ENCODE peak calls at places on chromosomes 7 and 10, in nine cellular contexts. B is endothelial cell, J is sigmoid colon, N is upper lobe of right lung, I is cardiac muscle cell, R is RWPE1, T is nephron progenitor cell, M is brain microvascular endothelial cell, E is astrocyte of the spinal cord. U is an unnamed sample.

GRCh38 chr7:79570904-79571303 is 117.4 kb upstream of the MAGI2 start:
- DNase-seq in B (no peak), J (no peak), N (no peak), I (no peak), R (no peak), T (no peak), M (no peak), E (no peak), U (no peak)

GRCh38 chr7:106774768-106775551 is 90.1 kb upstream of the PIK3CG start:
- DNase-seq in B (no peak), J (no peak), N (no peak), I (peak), R (no peak), T (no peak), M (peak), E (peak), U (no peak)

GRCh38 chr7:106367018-106367420 is 82.2 kb upstream of the NAMPT start:
- DNase-seq in B (no peak), J (no peak), N (no peak), I (peak), R (no peak), T (no peak), M (peak), E (peak), U (peak)

GRCh38 chr10:86506499-86506898 is 15.1 kb downstream of the WAPL start:
- DNase-seq in B (no peak), J (no peak), N (no peak), I (no peak), R (no peak), T (no peak), M (no peak), E (no peak), U (no peak)

GRCh38 chr10:43524434-43525247 is 49.8 kb downstream of the ZNF239 start:
- DNase-seq in B (no peak), J (no peak), N (no peak), I (no peak), R (no peak), T (no peak), M (no peak), E (peak), U (no peak)

GRCh38 chr10:75234683-75235374 is 928 bp downstream of the COMTD1 start:
- DNase-seq in B (peak), J (peak), N (no peak), I (no peak), R (no peak), T (peak), M (no peak), E (no peak), U (no peak)

GRCh38 chr10:126702181-126702580 is 31.7 kb upstream of the C10orf90 start:
- DNase-seq in B (no peak), J (no peak), N (no peak), I (peak), R (no peak), T (no peak), M (peak), E (peak), U (no peak)

GRCh38 chr7:44220046-44220720 is 19.4 kb downstream of the YKT6 start:
- DNase-seq in B (peak), J (peak), N (peak), I (no peak), R (no peak), T (peak), M (no peak), E (no peak), U (no peak)

GRCh38 chr7:107596881-107597581 is 17.0 kb downstream of the BCAP29 start:
- DNase-seq in B (peak), J (no peak), N (no peak), I (peak), R (no peak), T (no peak), M (no peak), E (peak), U (no peak)

GRCh38 chr10:35447693-35448407 is 111.5 kb downstream of the CCNY start:
- DNase-seq in B (no peak), J (no peak), N (no peak), I (peak), R (peak), T (no peak), M (peak), E (peak), U (no peak)

GRCh38 chr10:787933-788651 is 98.6 kb upstream of the DIP2C start:
- DNase-seq in B (no peak), J (peak), N (no peak), I (peak), R (no peak), T (no peak), M (peak), E (peak), U (no peak)

GRCh38 chr7:137962875-137963507 is 38.9 kb downstream of the CREB3L2 start:
- DNase-seq in B (no peak), J (no peak), N (no peak), I (no peak), R (no peak), T (no peak), M (no peak), E (no peak), U (no peak)

GRCh38 chr7:29269941-29270340 is 75.4 kb downstream of the CHN2 start:
- DNase-seq in B (no peak), J (no peak), N (no peak), I (no peak), R (no peak), T (no peak), M (no peak), E (no peak), U (no peak)

GRCh38 chr7:77548222-77548621 is 11.1 kb downstream of the PTPN12 start:
- DNase-seq in B (no peak), J (no peak), N (no peak), I (no peak), R (no peak), T (no peak), M (no peak), E (no peak), U (no peak)

GRCh38 chr7:28732037-28732869 is 225.9 kb downstream of the TRIL start:
- DNase-seq in B (peak), J (no peak), N (no peak), I (peak), R (peak), T (peak), M (peak), E (peak), U (no peak)

GRCh38 chr10:12221323-12222298 is 25.6 kb downstream of the CDC123 start:
- DNase-seq in B (no peak), J (no peak), N (no peak), I (peak), R (peak), T (no peak), M (peak), E (peak), U (no peak)

GRCh38 chr7:3063016-3063753 is 19.5 kb upstream of the CARD11 start:
- DNase-seq in B (no peak), J (no peak), N (no peak), I (no peak), R (no peak), T (no peak), M (no peak), E (no peak), U (no peak)

GRCh38 chr7:147029935-147030334 is 913.3 kb downstream of the CNTNAP2 start:
- DNase-seq in B (no peak), J (no peak), N (no peak), I (no peak), R (no peak), T (no peak), M (no peak), E (no peak), U (no peak)

GRCh38 chr10:36248314-36248981 is 606.4 kb upstream of the FZD8 start:
- DNase-seq in B (no peak), J (no peak), N (no peak), I (peak), R (no peak), T (no peak), M (no peak), E (no peak), U (no peak)

GRCh38 chr7:37921340-37921805 is 933 bp downstream of the EPDR1 start:
- DNase-seq in B (peak), J (no peak), N (no peak), I (peak), R (no peak), T (no peak), M (peak), E (peak), U (no peak)
- TF ChIP-seq CTCF in B (no peak), J (no peak), N (peak), I (peak), R (no peak), T (no peak), M (peak), E (peak), U (no peak)

DNA sequence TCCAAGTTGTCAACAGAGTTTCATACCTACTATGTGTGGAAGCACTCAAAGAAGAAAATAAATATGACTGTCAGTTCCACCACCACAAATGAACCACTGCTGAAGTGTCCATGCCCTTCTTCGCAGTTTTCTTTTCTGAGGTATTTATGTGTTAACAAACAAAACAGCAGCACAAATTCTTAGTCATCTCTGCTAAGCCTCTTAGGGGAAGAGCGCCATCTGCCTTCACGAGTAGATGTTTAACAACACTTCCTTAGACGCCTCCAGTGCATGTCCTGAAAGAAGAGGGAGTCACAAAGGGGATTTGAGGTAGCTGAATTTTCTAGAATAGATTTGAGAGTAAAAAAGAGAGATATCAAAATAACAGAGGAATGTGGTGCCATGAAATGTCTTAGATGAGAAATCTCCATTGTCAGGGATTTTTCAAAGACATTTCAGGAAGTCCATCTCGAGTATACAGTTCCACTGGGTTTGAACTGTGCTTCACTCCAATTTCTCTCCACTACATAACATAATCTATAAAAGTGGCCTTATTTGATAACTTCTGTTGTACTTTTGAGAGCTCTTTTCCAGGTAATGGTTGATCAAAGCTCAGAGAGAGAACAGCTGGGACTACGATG is 775.3 kb upstream of the POM121L12 start:
- DNase-seq in B (peak), J (no peak), N (no peak), I (no peak), R (peak), T (no peak), M (no peak), E (no peak), U (no peak)
- TF ChIP-seq CTCF in B (peak), J (no peak), N (peak), I (no peak), R (no peak), T (no peak), M (no peak), E (no peak), U (no peak)

DNA sequence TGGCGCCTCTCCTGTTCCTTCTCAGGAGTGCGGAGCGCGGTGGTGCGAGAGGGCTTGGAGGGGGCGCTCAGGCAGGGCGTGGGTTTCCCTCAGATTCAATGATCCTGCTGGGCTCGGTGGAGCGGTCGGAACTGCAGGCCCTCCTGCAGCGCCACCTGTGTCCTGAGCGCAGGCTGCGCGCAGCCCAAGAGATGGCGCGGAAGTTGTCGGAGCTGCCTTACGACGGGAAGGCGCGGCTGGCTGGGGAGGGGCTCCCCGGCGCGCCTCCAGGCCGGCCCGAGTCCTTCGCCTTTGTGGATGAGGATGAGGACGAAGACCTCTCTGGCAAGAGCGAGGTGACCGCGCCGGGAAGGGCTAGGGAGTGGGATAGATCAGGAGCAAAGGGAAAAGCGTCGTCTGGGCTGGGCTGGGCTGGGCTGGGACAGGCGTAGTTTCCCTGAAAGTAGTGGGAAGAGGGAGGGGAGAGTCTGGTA is 17.0 kb downstream of the FAM131B start:
- DNase-seq in B (peak), J (no peak), N (peak), I (peak), R (no peak), T (peak), M (peak), E (peak), U (peak)
- TF ChIP-seq CTCF in B (no peak), J (no peak), N (peak), I (peak), R (no peak), T (peak), M (peak), E (peak), U (peak)

GRCh38 chr10:21732067-21732772 is 198.2 kb downstream of the MLLT10 start:
- DNase-seq in B (peak), J (peak), N (no peak), I (peak), R (no peak), T (peak), M (peak), E (peak), U (no peak)
- TF ChIP-seq CTCF in B (peak), J (peak), N (peak), I (peak), R (peak), T (peak), M (peak), E (peak), U (peak)

GRCh38 chr7:130037703-130038102 is 13.5 kb downstream of the ZC3HC1 start:
- DNase-seq in B (no peak), J (no peak), N (no peak), I (peak), R (no peak), T (no peak), M (no peak), E (no peak), U (no peak)
- TF ChIP-seq CTCF in B (no peak), J (no peak), N (no peak), I (peak), R (peak), T (no peak), M (peak), E (peak), U (no peak)

GRCh38 chr10:3551761-3552160 is 233.2 kb downstream of the KLF6 start:
- DNase-seq in B (no peak), J (no peak), N (no peak), I (no peak), R (no peak), T (no peak), M (no peak), E (no peak), U (no peak)
- TF ChIP-seq CTCF in B (no peak), J (no peak), N (no peak), I (no peak), R (no peak), T (no peak), M (no peak), E (no peak), U (no peak)

DNA sequence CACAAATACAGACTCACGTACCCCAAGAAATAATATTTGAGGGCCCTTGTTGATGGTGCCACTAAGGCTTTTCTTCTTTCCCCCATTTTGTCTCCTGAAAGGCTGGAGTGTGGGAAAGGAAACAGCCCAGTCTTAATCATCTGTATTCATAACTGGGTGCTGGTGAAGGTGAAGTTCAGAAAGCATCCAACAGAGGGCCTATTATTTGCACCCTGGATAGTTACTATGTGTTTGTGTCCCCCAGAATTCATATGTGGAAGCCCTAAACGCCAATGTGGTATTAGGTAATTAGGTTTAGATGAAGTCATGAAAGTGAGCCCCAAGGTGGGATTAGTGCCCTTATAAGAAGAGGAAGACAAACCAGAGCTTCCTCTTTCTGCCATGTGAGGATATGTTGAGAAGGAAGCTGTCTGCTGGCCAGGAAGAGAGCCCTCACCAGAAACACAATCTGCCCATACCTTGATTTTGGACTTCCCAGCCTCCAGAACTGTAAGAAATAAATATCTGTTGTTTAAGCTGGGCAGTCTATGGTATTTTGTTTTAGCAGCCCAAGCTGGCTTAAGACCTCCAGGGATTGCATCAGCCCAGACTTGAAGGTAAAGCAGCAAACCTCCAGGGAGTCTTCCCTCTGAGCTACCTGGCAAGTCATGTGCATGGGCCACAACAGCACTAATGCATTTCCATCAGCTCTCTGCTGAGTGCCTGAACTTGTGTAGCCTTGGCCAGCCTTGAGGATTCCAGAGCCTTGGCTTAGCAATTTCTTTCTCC is 90.0 kb upstream of the ADRB1 start:
- DNase-seq in B (no peak), J (no peak), N (no peak), I (no peak), R (no peak), T (no peak), M (no peak), E (no peak), U (no peak)
- TF ChIP-seq CTCF in B (no peak), J (no peak), N (peak), I (peak), R (no peak), T (no peak), M (peak), E (peak), U (peak)